ENCODE peak calls at places on chromosomes 5 and 9, in eight cellular contexts. Q is upper lobe of left lung, M is A549, G is stomach, U is tibial nerve, C is K562, Y is transverse colon, K is ovary. X is an unnamed sample. For H3K4me1, the result is how much of the 10 kb centered on the place peaks cover.

GRCh38 chr9:111483419-111483861 is 743 bp downstream of the ECPAS start:
- DNase-seq in Q (no peak), M (no peak), G (no peak), U (no peak), C (peak), Y (peak), K (peak), X (no peak)

GRCh38 chr5:14560091-14560595 is 21.4 kb upstream of the OTULINL start:
- DNase-seq in Q (no peak), M (no peak), G (no peak), U (no peak), C (no peak), Y (peak), K (no peak), X (no peak)

GRCh38 chr5:10856646-10857332 is 95.8 kb upstream of the DAP start:
- DNase-seq in Q (peak), M (peak), G (peak), U (peak), C (peak), Y (peak), K (peak), X (no peak)

GRCh38 chr5:44294492-44294891 is 94.7 kb downstream of the FGF10 start:
- DNase-seq in Q (no peak), M (no peak), G (no peak), U (peak), C (no peak), Y (no peak), K (peak), X (peak)

GRCh38 chr5:52693279-52693678 is 94.4 kb upstream of the ITGA1 start:
- DNase-seq in Q (no peak), M (no peak), G (peak), U (peak), C (no peak), Y (peak), K (peak), X (peak)

GRCh38 chr5:131538177-131538593 is 96.8 kb downstream of the RAPGEF6 start:
- DNase-seq in Q (no peak), M (no peak), G (no peak), U (no peak), C (no peak), Y (no peak), K (no peak), X (no peak)

GRCh38 chr5:76811214-76811613 is 7.6 kb upstream of the F2RL1 start:
- DNase-seq in Q (no peak), M (no peak), G (no peak), U (no peak), C (no peak), Y (no peak), K (no peak), X (no peak)

GRCh38 chr5:77356740-77357139 is 135.4 kb downstream of the WDR41 start:
- DNase-seq in Q (no peak), M (no peak), G (no peak), U (no peak), C (no peak), Y (no peak), K (no peak), X (no peak)

GRCh38 chr5:153672347-153673090 is 182.0 kb downstream of the GRIA1 start:
- DNase-seq in Q (no peak), M (no peak), G (no peak), U (no peak), C (no peak), Y (no peak), K (no peak), X (no peak)

GRCh38 chr5:130111723-130112122 is 207.5 kb downstream of the CHSY3 start:
- DNase-seq in Q (no peak), M (no peak), G (no peak), U (no peak), C (no peak), Y (no peak), K (no peak), X (no peak)

GRCh38 chr9:16725066-16725465 is 145.4 kb downstream of the BNC2 start:
- DNase-seq in Q (no peak), M (no peak), G (no peak), U (no peak), C (no peak), Y (no peak), K (no peak), X (no peak)

GRCh38 chr5:135973323-135974018 is 18.7 kb upstream of the LECT2 start:
- DNase-seq in Q (no peak), M (no peak), G (no peak), U (peak), C (no peak), Y (no peak), K (no peak), X (no peak)

GRCh38 chr9:118643118-118643517 is 726.1 kb downstream of the BRINP1 start:
- DNase-seq in Q (no peak), M (peak), G (no peak), U (no peak), C (no peak), Y (no peak), K (no peak), X (no peak)

GRCh38 chr9:136093331-136093986 is 1.6 kb downstream of the NACC2 start:
- DNase-seq in Q (peak), M (peak), G (peak), U (no peak), C (peak), Y (no peak), K (no peak), X (no peak)

GRCh38 chr5:137960819-137961218 is 71.6 kb downstream of the PKD2L2 start:
- DNase-seq in Q (no peak), M (no peak), G (no peak), U (no peak), C (no peak), Y (no peak), K (no peak), X (no peak)

GRCh38 chr9:111016046-111017026 is 21.9 kb downstream of the LPAR1 start:
- DNase-seq in Q (no peak), M (no peak), G (no peak), U (no peak), C (no peak), Y (no peak), K (no peak), X (no peak)

GRCh38 chr9:75937859-75938258 is 47.4 kb downstream of the PCSK5 start:
- DNase-seq in Q (no peak), M (no peak), G (no peak), U (no peak), C (no peak), Y (no peak), K (no peak), X (no peak)

GRCh38 chr5:121503111-121503840 is 348.4 kb upstream of the FTMT start:
- DNase-seq in Q (no peak), M (no peak), G (peak), U (peak), C (peak), Y (peak), K (peak), X (no peak)

GRCh38 chr5:127865273-127865672 is 162.1 kb downstream of the CCDC192 start:
- DNase-seq in Q (no peak), M (no peak), G (no peak), U (no peak), C (no peak), Y (no peak), K (no peak), X (no peak)

GRCh38 chr9:20945269-20945668 is 86.2 kb downstream of the HACD4 start:
- DNase-seq in Q (no peak), M (no peak), G (no peak), U (no peak), C (no peak), Y (no peak), K (no peak), X (no peak)

GRCh38 chr5:165630211-165630866 is 2124.9 kb downstream of the MAT2B start:
- DNase-seq in Q (no peak), M (peak), G (peak), U (peak), C (peak), Y (peak), K (peak), X (peak)

GRCh38 chr5:4306029-4306428 is 710.4 kb downstream of the IRX1 start:
- DNase-seq in Q (no peak), M (no peak), G (no peak), U (no peak), C (no peak), Y (no peak), K (no peak), X (no peak)

GRCh38 chr5:162227075-162227474 is 159.5 kb downstream of the GABRG2 start:
- DNase-seq in Q (no peak), M (no peak), G (no peak), U (no peak), C (no peak), Y (no peak), K (no peak), X (no peak)

GRCh38 chr5:95815143-95815729 is 7.3 kb downstream of the GLRX start:
- DNase-seq in Q (no peak), M (no peak), G (no peak), U (no peak), C (no peak), Y (no peak), K (no peak), X (no peak)

GRCh38 chr9:1125741-1126140 is 75.6 kb downstream of the DMRT2 start:
- DNase-seq in Q (no peak), M (no peak), G (no peak), U (no peak), C (no peak), Y (no peak), K (no peak), X (no peak)

GRCh38 chr5:107875834-107876233 is 205.1 kb upstream of the EFNA5 start:
- DNase-seq in Q (no peak), M (no peak), G (no peak), U (no peak), C (no peak), Y (no peak), K (no peak), X (peak)

GRCh38 chr9:26813247-26813646 is 79.4 kb downstream of the CAAP1 start:
- DNase-seq in Q (no peak), M (no peak), G (no peak), U (no peak), C (no peak), Y (no peak), K (no peak), X (no peak)

GRCh38 chr9:90290716-90291485 is 351.7 kb downstream of the DIRAS2 start:
- DNase-seq in Q (no peak), M (no peak), G (no peak), U (no peak), C (no peak), Y (no peak), K (no peak), X (no peak)

GRCh38 chr5:126589536-126590297 is 5.3 kb downstream of the ALDH7A1 start:
- DNase-seq in Q (peak), M (no peak), G (peak), U (no peak), C (no peak), Y (no peak), K (no peak), X (no peak)

DNA sequence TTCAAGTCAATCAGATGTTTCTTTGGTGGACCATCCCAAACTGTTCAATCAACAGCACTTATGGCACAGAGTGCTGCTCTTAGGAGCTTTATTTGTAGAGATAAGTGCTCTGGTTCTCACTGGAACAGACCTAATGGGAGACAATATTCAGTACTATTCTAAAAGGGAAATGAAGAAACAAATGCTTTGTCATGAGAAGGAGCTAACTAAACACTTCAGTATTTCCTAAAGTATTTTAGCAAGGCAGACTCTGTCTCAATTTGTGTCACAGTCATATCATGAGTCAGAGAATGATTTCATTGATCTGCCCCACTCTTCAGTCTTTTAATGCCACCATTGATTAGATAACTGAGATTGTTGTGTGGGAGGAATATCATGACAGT is 175.3 kb downstream of the SLF1 start:
- DNase-seq in Q (no peak), M (no peak), G (no peak), U (no peak), C (no peak), Y (no peak), K (no peak), X (no peak)
- TF ChIP-seq EP300 in Q (no peak), M (no peak), G (no peak), U (no peak), C (no peak), Y (no peak), K (no peak), X (no peak)

GRCh38 chr9:115998661-115999060 is 154.9 kb upstream of the PAPPA start:
- DNase-seq in Q (no peak), M (no peak), G (no peak), U (no peak), C (no peak), Y (no peak), K (no peak), X (no peak)
- H3K4me1 ChIP-seq in Q (under half), M (half or more), G (under half), U (under half), C (under half), Y (under half), K (under half), X (under half)

GRCh38 chr5:5633579-5633978 is 211.1 kb downstream of the ICE1 start:
- DNase-seq in Q (no peak), M (no peak), G (no peak), U (no peak), C (no peak), Y (no peak), K (no peak), X (no peak)

GRCh38 chr5:5626412-5626811 is 203.9 kb downstream of the ICE1 start:
- DNase-seq in Q (no peak), M (no peak), G (no peak), U (no peak), C (no peak), Y (no peak), K (no peak), X (no peak)

GRCh38 chr5:5632678-5633077 is 210.2 kb downstream of the ICE1 start:
- DNase-seq in Q (no peak), M (no peak), G (no peak), U (no peak), C (no peak), Y (no peak), K (no peak), X (no peak)

GRCh38 chr5:5628866-5629265 is 206.4 kb downstream of the ICE1 start:
- DNase-seq in Q (no peak), M (no peak), G (no peak), U (no peak), C (no peak), Y (no peak), K (no peak), X (no peak)

DNA sequence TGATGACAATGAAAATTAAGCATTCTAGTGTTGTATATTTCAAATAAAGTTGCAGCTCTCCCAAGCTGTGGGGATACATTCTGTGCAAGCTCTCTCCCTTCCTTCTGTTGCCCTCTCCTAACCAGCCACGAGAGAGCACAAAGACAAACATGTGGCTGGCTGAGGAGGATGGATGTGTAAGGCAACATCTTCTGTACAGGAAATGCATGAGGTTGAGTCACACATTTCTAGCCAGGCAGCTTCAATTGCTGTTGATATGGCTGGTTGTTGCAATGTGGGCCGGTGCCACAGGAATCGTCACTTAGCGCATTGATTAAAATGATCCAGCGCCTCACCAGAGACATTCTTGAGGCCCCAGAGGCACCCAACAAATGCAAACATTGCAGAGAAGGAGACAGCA is 207.1 kb downstream of the ICE1 start:
- DNase-seq in Q (no peak), M (no peak), G (no peak), U (no peak), C (no peak), Y (no peak), K (no peak), X (no peak)
- TF ChIP-seq EP300 in Q (no peak), M (no peak), G (no peak), U (no peak), C (no peak), Y (no peak), K (no peak), X (no peak)

GRCh38 chr5:157888814-157889532 is 30.0 kb upstream of the CLINT1 start:
- DNase-seq in Q (no peak), M (no peak), G (no peak), U (no peak), C (no peak), Y (no peak), K (no peak), X (no peak)
- H3K4me1 ChIP-seq in Q (under half), M (under half), G (under half), U (under half), C (under half), Y (under half), K (under half), X (under half)

DNA sequence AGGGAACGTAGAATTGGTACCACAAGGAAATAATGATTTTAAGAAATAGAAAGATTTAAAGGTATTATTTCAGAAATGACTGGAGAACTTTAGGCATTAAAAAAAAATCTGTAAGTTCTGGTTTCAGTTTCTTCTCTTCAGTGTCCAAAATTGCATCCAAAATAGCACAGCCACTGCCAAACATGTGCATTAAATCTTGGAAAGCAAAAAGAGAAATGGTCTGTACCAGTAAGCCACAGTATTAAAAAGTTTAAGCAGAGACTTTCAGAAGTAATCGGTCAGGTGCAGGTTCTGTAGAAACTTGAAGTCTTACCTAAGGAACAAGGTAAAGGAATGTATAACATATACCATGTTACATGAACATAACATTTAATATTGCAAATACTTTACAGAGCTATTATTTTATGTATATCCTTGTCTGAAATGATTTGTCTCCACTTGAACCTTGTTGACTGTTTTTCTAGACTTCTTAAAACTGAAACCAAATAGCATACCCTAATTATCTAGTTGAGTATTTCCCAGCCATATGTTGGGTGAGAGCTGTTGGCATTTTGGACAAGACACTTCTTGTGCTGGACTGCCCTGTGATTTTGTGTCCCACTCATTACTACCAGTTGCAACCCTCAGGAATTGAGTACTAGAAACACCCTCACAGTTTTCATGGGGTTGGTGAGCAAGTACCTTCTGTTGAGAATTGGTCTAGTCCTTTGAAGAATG is 32.1 kb downstream of the NIPBL start:
- DNase-seq in Q (no peak), M (no peak), G (no peak), U (no peak), C (no peak), Y (no peak), K (no peak), X (no peak)
- TF ChIP-seq EP300 in Q (no peak), M (no peak), G (no peak), U (no peak), C (no peak), Y (no peak), K (no peak), X (no peak)